ENCODE peak calls at places on chromosome 5, in eight cellular contexts. T, A, Q, V, Y, E, D and O are unnamed samples.

GRCh38 chr5:94908889-94909480 is 290.5 kb downstream of the SLF1 start:
- DNase-seq in T (no peak), A (no peak), Q (no peak), V (peak; percentile 19), Y (peak; percentile 31), E (peak; percentile 6), D (peak; percentile 64), O (no peak)

GRCh38 chr5:38445374-38446028 is 110.9 kb downstream of the LIFR start:
- DNase-seq in T (no peak), A (no peak), Q (no peak), V (no peak), Y (no peak), E (no peak), D (no peak), O (no peak)

GRCh38 chr5:167639761-167640160 is 651.7 kb upstream of the WWC1 start:
- DNase-seq in T (no peak), A (no peak), Q (no peak), V (no peak), Y (no peak), E (no peak), D (no peak), O (no peak)

GRCh38 chr5:116554764-116555163 is 19.9 kb downstream of the SEMA6A start:
- DNase-seq in T (no peak), A (no peak), Q (peak; percentile 15), V (no peak), Y (peak; percentile 97), E (no peak), D (no peak), O (no peak)

GRCh38 chr5:75961814-75962213 is 121.4 kb upstream of the SV2C start:
- DNase-seq in T (no peak), A (no peak), Q (no peak), V (no peak), Y (no peak), E (no peak), D (no peak), O (no peak)

GRCh38 chr5:178555005-178555404 is 35.2 kb downstream of the COL23A1 start:
- DNase-seq in T (no peak), A (no peak), Q (no peak), V (no peak), Y (no peak), E (no peak), D (no peak), O (no peak)

GRCh38 chr5:82176115-82176514 is 102.0 kb downstream of the RPS23 start:
- DNase-seq in T (no peak), A (no peak), Q (no peak), V (no peak), Y (no peak), E (no peak), D (no peak), O (no peak)

GRCh38 chr5:78912085-78912771 is 72.9 kb downstream of the ARSB start:
- DNase-seq in T (peak; percentile 46), A (no peak), Q (no peak), V (no peak), Y (peak; percentile 13), E (no peak), D (no peak), O (no peak)

GRCh38 chr5:59593608-59594007 is 299.9 kb downstream of the PDE4D start:
- DNase-seq in T (no peak), A (no peak), Q (no peak), V (no peak), Y (no peak), E (no peak), D (no peak), O (no peak)

GRCh38 chr5:89397096-89397495 is 514.1 kb upstream of the MEF2C start:
- DNase-seq in T (no peak), A (no peak), Q (no peak), V (no peak), Y (no peak), E (no peak), D (no peak), O (no peak)

GRCh38 chr5:15252331-15252730 is 247.6 kb upstream of the FBXL7 start:
- DNase-seq in T (no peak), A (no peak), Q (no peak), V (no peak), Y (no peak), E (no peak), D (no peak), O (no peak)

GRCh38 chr5:143316844-143317631 is 86.4 kb downstream of the NR3C1 start:
- DNase-seq in T (no peak), A (no peak), Q (no peak), V (no peak), Y (no peak), E (no peak), D (no peak), O (no peak)

GRCh38 chr5:36311967-36312366 is 10.3 kb upstream of the RANBP3L start:
- DNase-seq in T (no peak), A (no peak), Q (no peak), V (no peak), Y (no peak), E (no peak), D (no peak), O (no peak)

GRCh38 chr5:179766726-179767455 is 26.9 kb upstream of the LTC4S start:
- DNase-seq in T (no peak), A (no peak), Q (no peak), V (no peak), Y (no peak), E (no peak), D (no peak), O (no peak)

GRCh38 chr5:149260761-149261160 is 10.9 kb upstream of the AFAP1L1 start:
- DNase-seq in T (no peak), A (no peak), Q (no peak), V (no peak), Y (no peak), E (no peak), D (no peak), O (no peak)

GRCh38 chr5:56329652-56330051 is 96.5 kb upstream of the ANKRD55 start:
- DNase-seq in T (no peak), A (no peak), Q (no peak), V (no peak), Y (no peak), E (no peak), D (no peak), O (no peak)

GRCh38 chr5:5315068-5315835 is 107.2 kb upstream of the ICE1 start:
- DNase-seq in T (no peak), A (no peak), Q (no peak), V (no peak), Y (no peak), E (no peak), D (no peak), O (no peak)